ENCODE peak calls at places on chromosomes 7 and 10, in six cellular contexts. I is endothelial cell of umbilical vein, A is A549, V is K562, G is HepG2, Z is GM12878. B is an unnamed sample.

GRCh38 chr7:2004841-2005351 is 227.8 kb downstream of the MAD1L1 start:
- DNase-seq in I (no peak), Z (no peak), A (no peak), G (no peak), V (no peak), B (no peak)

GRCh38 chr10:5603091-5603847 is 63.1 kb downstream of the ASB13 start:
- DNase-seq in Z (no peak), I (no peak), G (no peak), A (no peak), V (no peak), B (no peak)

GRCh38 chr7:140899883-140900282 is 24.8 kb downstream of the BRAF start:
- DNase-seq in V (no peak), I (no peak), Z (no peak), A (no peak), G (peak), B (no peak)

GRCh38 chr10:98404571-98405396 is 10.2 kb downstream of the PYROXD2 start:
- DNase-seq in Z (no peak), I (no peak), V (no peak), A (no peak), G (no peak), B (no peak)

GRCh38 chr10:133154996-133155778 is 4.8 kb upstream of the KNDC1 start:
- DNase-seq in A (no peak), V (no peak), I (no peak), G (no peak), Z (no peak), B (no peak)

GRCh38 chr10:89129850-89130396 is 77.2 kb downstream of the CH25H start:
- DNase-seq in G (no peak), I (no peak), V (no peak), A (no peak), Z (no peak), B (peak)

GRCh38 chr10:13707156-13707881 is 120.6 kb downstream of the PRPF18 start:
- DNase-seq in I (peak), Z (no peak), G (peak), A (peak), V (peak), B (peak)

GRCh38 chr7:133082390-133082766 is 488 bp upstream of the CHCHD3 start:
- DNase-seq in V (no peak), A (no peak), I (no peak), Z (no peak), G (no peak), B (no peak)

GRCh38 chr7:107501593-107501992 is 31.7 kb downstream of the GPR22 start:
- DNase-seq in G (peak), I (peak), V (peak), A (peak), Z (no peak), B (peak)

GRCh38 chr10:121658611-121659010 is 60.4 kb upstream of the FGFR2 start:
- DNase-seq in A (no peak), Z (no peak), G (no peak), I (no peak), V (no peak), B (no peak)

GRCh38 chr10:23534761-23535160 is 95.9 kb downstream of the OTUD1 start:
- DNase-seq in I (no peak), G (no peak), Z (no peak), A (no peak), V (no peak), B (no peak)

GRCh38 chr10:83952273-83952672 is 187.0 kb upstream of the GHITM start:
- DNase-seq in I (no peak), Z (no peak), G (no peak), A (no peak), V (no peak), B (no peak)

GRCh38 chr10:28542728-28543127 is 9.8 kb downstream of the WAC start:
- DNase-seq in A (no peak), G (no peak), I (no peak), Z (no peak), V (no peak), B (no peak)

GRCh38 chr10:89669985-89670384 is 24.9 kb upstream of the PANK1 start:
- DNase-seq in A (no peak), I (no peak), G (peak), V (no peak), Z (no peak), B (no peak)

GRCh38 chr10:116845823-116846222 is 3.5 kb upstream of the ENO4 start:
- DNase-seq in I (no peak), A (no peak), Z (no peak), G (no peak), V (no peak), B (no peak)

GRCh38 chr10:34523017-34523767 is 291.9 kb downstream of the PARD3 start:
- DNase-seq in I (no peak), Z (no peak), A (no peak), G (no peak), V (no peak), B (no peak)

GRCh38 chr10:79127151-79127961 is 58.6 kb downstream of the ZMIZ1 start:
- DNase-seq in G (peak), V (peak), Z (no peak), A (peak), I (peak), B (peak)

GRCh38 chr10:122044713-122045112 is 55.8 kb downstream of the TACC2 start:
- DNase-seq in A (no peak), V (no peak), G (no peak), I (no peak), Z (no peak), B (no peak)

GRCh38 chr7:137656227-137656849 is 190.4 kb downstream of the DGKI start:
- DNase-seq in V (peak), Z (peak), A (peak), G (peak), I (peak), B (peak)

GRCh38 chr7:137657476-137658193 is 189.1 kb downstream of the DGKI start:
- DNase-seq in I (no peak), V (no peak), Z (no peak), G (no peak), A (no peak), B (no peak)

GRCh38 chr7:137656850-137657232 is 189.9 kb downstream of the DGKI start:
- DNase-seq in A (no peak), V (no peak), G (no peak), I (no peak), Z (no peak), B (no peak)

GRCh38 chr7:137655804-137656203 is 191.0 kb downstream of the DGKI start:
- DNase-seq in I (no peak), V (no peak), G (no peak), Z (no peak), A (no peak), B (no peak)

GRCh38 chr7:137658194-137658900 is 188.4 kb downstream of the DGKI start:
- DNase-seq in G (no peak), A (no peak), V (no peak), Z (no peak), I (peak), B (no peak)
- TF ChIP-seq MYC in G (no peak), A (no peak), V (no peak), Z (no peak), I (no peak), B (no peak)

GRCh38 chr10:110803239-110803593 is 68.5 kb upstream of the PDCD4 start:
- DNase-seq in I (no peak), V (no peak), A (no peak), G (no peak), Z (peak), B (no peak)
- H3K4me3 ChIP-seq in I (no peak), V (no peak), A (no peak), G (no peak), Z (peak), B (no peak)

DNA sequence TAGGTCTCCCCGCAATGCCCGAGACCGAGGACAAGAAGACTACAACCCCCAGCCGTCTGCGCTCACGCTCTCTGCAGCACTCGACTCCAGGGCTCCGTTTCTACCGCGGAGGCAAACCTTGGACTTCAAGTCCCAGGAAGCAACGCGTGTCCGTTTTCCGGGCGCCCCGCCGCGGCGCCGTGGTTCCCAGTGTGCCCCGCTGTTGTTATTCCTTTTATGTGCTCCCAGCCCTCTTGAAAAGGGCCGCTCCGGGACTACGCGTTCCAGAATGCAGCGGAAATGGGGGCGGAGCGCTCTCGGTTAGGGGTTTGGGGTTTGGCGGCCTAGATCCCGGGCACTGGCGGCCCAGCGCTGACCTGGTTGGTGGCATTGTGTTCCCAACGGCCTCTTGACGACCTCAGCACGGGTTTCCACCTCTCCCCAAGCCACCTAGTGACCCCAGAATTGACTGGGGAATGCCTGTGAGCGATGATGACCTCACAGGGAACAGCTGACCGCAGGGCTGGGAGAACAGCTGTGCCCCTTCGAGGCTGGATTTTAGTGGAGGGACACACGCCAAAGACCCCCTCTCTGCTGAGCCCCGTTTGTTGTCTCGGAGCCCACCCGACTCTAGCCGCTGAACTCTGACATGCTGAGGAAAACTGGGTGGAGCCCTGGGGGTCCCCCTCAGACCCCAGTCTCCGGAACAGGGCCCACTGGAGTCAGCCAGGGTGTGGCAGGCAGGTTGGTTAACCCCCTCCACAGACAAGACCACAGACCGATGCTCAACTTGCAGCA is 480 bp upstream of the CDK5 start:
- DNase-seq in Z (peak), G (peak), V (peak), I (peak), A (peak), B (peak)
- TF ChIP-seq POLR2A in Z (peak), G (no peak), V (peak), I (peak), A (peak), B (no peak)

GRCh38 chr10:29585488-29585976 is 49.2 kb downstream of the SVIL start:
- DNase-seq in V (no peak), A (no peak), Z (no peak), I (peak), G (no peak), B (no peak)
- TF ChIP-seq MYC in V (no peak), A (no peak), Z (no peak), I (no peak), G (no peak), B (no peak)

DNA sequence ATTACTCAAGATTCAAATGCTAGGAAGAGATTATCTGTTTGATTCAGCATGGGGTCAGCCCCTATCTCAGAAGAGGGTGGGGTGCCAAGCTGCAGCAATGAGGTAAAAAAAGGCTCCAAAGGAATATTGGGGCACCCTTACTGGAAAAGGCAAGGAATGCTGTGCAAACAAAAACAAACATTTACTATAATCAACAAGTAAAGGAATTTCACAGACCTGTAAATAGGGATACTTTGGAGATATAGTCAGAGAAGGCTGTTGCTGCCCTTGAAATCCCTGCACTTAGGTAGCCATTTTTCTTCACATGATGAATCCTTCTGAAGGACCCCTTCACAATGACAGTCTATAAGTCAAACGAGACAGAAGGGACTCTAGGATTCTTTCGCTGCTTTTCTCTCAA is 10.6 kb upstream of the ADD3 start:
- DNase-seq in V (no peak), G (no peak), I (no peak), Z (no peak), A (no peak), B (no peak)
- H3K4me3 ChIP-seq in V (no peak), G (no peak), I (no peak), Z (no peak), A (no peak), B (no peak)

GRCh38 chr10:127889605-127890195 is 3.0 kb downstream of the CLRN3 start:
- DNase-seq in V (no peak), A (no peak), Z (no peak), G (no peak), I (no peak), B (peak)
- TF ChIP-seq POLR2A in V (no peak), A (no peak), Z (no peak), G (no peak), I (no peak), B (no peak)

GRCh38 chr7:66036788-66037187 is 38.8 kb upstream of the ASL start:
- DNase-seq in Z (no peak), A (no peak), I (no peak), G (no peak), V (no peak), B (no peak)
- TF ChIP-seq MYC in Z (no peak), A (no peak), I (no peak), G (no peak), V (no peak), B (no peak)

GRCh38 chr10:620417-620816 is 69.1 kb downstream of the DIP2C start:
- DNase-seq in G (no peak), A (no peak), I (no peak), V (no peak), Z (peak), B (peak)
- H3K4me3 ChIP-seq in G (no peak), A (no peak), I (no peak), V (no peak), Z (no peak), B (no peak)

DNA sequence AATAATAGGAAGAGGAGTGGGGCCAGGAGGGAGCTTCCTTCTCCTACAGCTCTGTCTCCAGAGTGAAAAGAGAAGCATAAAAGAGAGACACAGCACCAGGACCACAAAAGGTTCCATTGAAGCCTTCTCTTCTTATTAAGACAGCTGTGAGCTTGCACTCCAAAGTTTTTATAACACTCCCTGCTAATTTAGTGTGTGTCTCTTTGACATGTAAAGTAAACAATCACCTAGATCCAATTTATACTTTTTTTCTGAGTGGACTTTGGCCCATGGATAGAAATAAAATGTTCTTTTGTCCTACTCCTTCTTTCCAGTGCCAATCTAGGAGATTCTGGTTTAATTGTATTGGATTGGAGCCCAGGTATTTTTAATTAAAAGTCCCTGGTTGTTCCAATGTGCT is at the start of gene CYP2C8:
- DNase-seq in Z (no peak), A (no peak), V (no peak), G (no peak), I (no peak), B (no peak)
- TF ChIP-seq POLR2A in Z (no peak), A (no peak), V (no peak), G (no peak), I (no peak), B (no peak)

B was measured in NB4.